ENCODE peak calls at places on chromosomes 3 and 15, in five cellular contexts. One of them, this sample, is unnamed.

GRCh38 chr3:47163023-47163989 is 607 bp downstream of the SETD2 start:
- DNase-seq in AG09319: no peak
- DNase-seq in tibial nerve: peak; percentile 14
- DNase-seq in left ventricle myocardium inferior: peak; percentile 48
- DNase-seq in choroid plexus epithelial cell: peak; percentile 41
- DNase-seq in this sample: peak; percentile 54

GRCh38 chr15:39429898-39430357 is 151.0 kb upstream of the THBS1 start:
- DNase-seq in AG09319: peak; percentile 76
- DNase-seq in left ventricle myocardium inferior: no peak
- DNase-seq in tibial nerve: no peak
- DNase-seq in choroid plexus epithelial cell: peak; percentile 95
- DNase-seq in this sample: no peak

GRCh38 chr3:29353807-29354206 is 72.9 kb downstream of the RBMS3 start:
- DNase-seq in left ventricle myocardium inferior: no peak
- DNase-seq in tibial nerve: no peak
- DNase-seq in choroid plexus epithelial cell: peak; percentile 37
- DNase-seq in AG09319: no peak
- DNase-seq in this sample: no peak

GRCh38 chr15:33398555-33398954 is 87.8 kb downstream of the RYR3 start:
- DNase-seq in left ventricle myocardium inferior: no peak
- DNase-seq in AG09319: no peak
- DNase-seq in choroid plexus epithelial cell: no peak
- DNase-seq in tibial nerve: no peak
- DNase-seq in this sample: no peak

GRCh38 chr15:31272558-31273257 is 53.9 kb upstream of the KLF13 start:
- DNase-seq in left ventricle myocardium inferior: no peak
- DNase-seq in tibial nerve: no peak
- DNase-seq in choroid plexus epithelial cell: no peak
- DNase-seq in AG09319: no peak
- DNase-seq in this sample: no peak

GRCh38 chr15:63362196-63362595 is 19.4 kb downstream of the CA12 start:
- DNase-seq in choroid plexus epithelial cell: peak; percentile 46
- DNase-seq in left ventricle myocardium inferior: peak; percentile 63
- DNase-seq in tibial nerve: no peak
- DNase-seq in AG09319: no peak
- DNase-seq in this sample: no peak

GRCh38 chr15:95394186-95395067 is 936.1 kb upstream of the NR2F2 start:
- DNase-seq in left ventricle myocardium inferior: no peak
- DNase-seq in AG09319: no peak
- DNase-seq in choroid plexus epithelial cell: peak; percentile 81
- DNase-seq in tibial nerve: no peak
- DNase-seq in this sample: no peak

GRCh38 chr3:15345051-15345607 is 12.7 kb upstream of the SH3BP5 start:
- DNase-seq in left ventricle myocardium inferior: no peak
- DNase-seq in AG09319: no peak
- DNase-seq in tibial nerve: no peak
- DNase-seq in choroid plexus epithelial cell: no peak
- DNase-seq in this sample: peak; percentile 46

GRCh38 chr3:58000306-58000705 is 7.9 kb upstream of the FLNB start:
- DNase-seq in left ventricle myocardium inferior: no peak
- DNase-seq in choroid plexus epithelial cell: no peak
- DNase-seq in AG09319: no peak
- DNase-seq in tibial nerve: no peak
- DNase-seq in this sample: no peak

GRCh38 chr3:178507507-178508442 is 28.5 kb upstream of the KCNMB2 start:
- DNase-seq in left ventricle myocardium inferior: peak; percentile 29
- DNase-seq in AG09319: no peak
- DNase-seq in tibial nerve: no peak
- DNase-seq in choroid plexus epithelial cell: no peak
- DNase-seq in this sample: no peak

GRCh38 chr3:122992628-122993570 is 34.7 kb downstream of the SEMA5B start:
- DNase-seq in left ventricle myocardium inferior: no peak
- DNase-seq in tibial nerve: no peak
- DNase-seq in AG09319: no peak
- DNase-seq in choroid plexus epithelial cell: no peak
- DNase-seq in this sample: no peak

GRCh38 chr15:101323793-101324505 is 28.9 kb upstream of the SNRPA1 start:
- DNase-seq in tibial nerve: no peak
- DNase-seq in AG09319: no peak
- DNase-seq in choroid plexus epithelial cell: no peak
- DNase-seq in left ventricle myocardium inferior: no peak
- DNase-seq in this sample: no peak

GRCh38 chr3:155946178-155946577 is 75.7 kb downstream of the GMPS start:
- DNase-seq in left ventricle myocardium inferior: no peak
- DNase-seq in tibial nerve: no peak
- DNase-seq in AG09319: peak; percentile 59
- DNase-seq in choroid plexus epithelial cell: peak; percentile 95
- DNase-seq in this sample: no peak

GRCh38 chr3:127217594-127218456 is 24.9 kb downstream of the PRR23E start:
- DNase-seq in tibial nerve: no peak
- DNase-seq in choroid plexus epithelial cell: no peak
- DNase-seq in left ventricle myocardium inferior: no peak
- DNase-seq in AG09319: peak; percentile 12
- DNase-seq in this sample: no peak

GRCh38 chr3:123026551-123027291 is 842 bp downstream of the SEMA5B start:
- DNase-seq in choroid plexus epithelial cell: no peak
- DNase-seq in AG09319: no peak
- DNase-seq in left ventricle myocardium inferior: peak; percentile 39
- DNase-seq in tibial nerve: no peak
- DNase-seq in this sample: peak; percentile 57

GRCh38 chr3:58487140-58487886 is 4.6 kb upstream of the KCTD6 start:
- DNase-seq in left ventricle myocardium inferior: peak; percentile 27
- DNase-seq in tibial nerve: no peak
- DNase-seq in AG09319: no peak
- DNase-seq in choroid plexus epithelial cell: peak; percentile 55
- DNase-seq in this sample: no peak

GRCh38 chr3:53795176-53795575 is 51.0 kb downstream of the CHDH start:
- DNase-seq in AG09319: no peak
- DNase-seq in choroid plexus epithelial cell: no peak
- DNase-seq in tibial nerve: no peak
- DNase-seq in left ventricle myocardium inferior: no peak
- DNase-seq in this sample: no peak

GRCh38 chr3:126107203-126107939 is 23.4 kb upstream of the SLC41A3 start:
- DNase-seq in choroid plexus epithelial cell: no peak
- DNase-seq in AG09319: no peak
- DNase-seq in tibial nerve: no peak
- DNase-seq in left ventricle myocardium inferior: no peak
- DNase-seq in this sample: no peak

GRCh38 chr15:98651581-98652220 is 3.4 kb downstream of the IGF1R start:
- DNase-seq in tibial nerve: no peak
- DNase-seq in choroid plexus epithelial cell: peak; percentile 51
- DNase-seq in AG09319: no peak
- DNase-seq in left ventricle myocardium inferior: no peak
- DNase-seq in this sample: no peak

GRCh38 chr15:80695099-80695910 is at the start of gene ABHD17C:
- DNase-seq in AG09319: peak; percentile 20
- DNase-seq in left ventricle myocardium inferior: peak; percentile 67
- DNase-seq in choroid plexus epithelial cell: peak; percentile 64
- DNase-seq in tibial nerve: peak; percentile 31
- DNase-seq in this sample: peak; percentile 67

GRCh38 chr3:57637391-57637790 is 40.2 kb upstream of the ARF4 start:
- DNase-seq in choroid plexus epithelial cell: peak; percentile 82
- DNase-seq in tibial nerve: no peak
- DNase-seq in AG09319: peak; percentile 24
- DNase-seq in left ventricle myocardium inferior: no peak
- DNase-seq in this sample: no peak

GRCh38 chr3:111917300-111917699 is 58.2 kb downstream of the PHLDB2 start:
- DNase-seq in left ventricle myocardium inferior: no peak
- DNase-seq in tibial nerve: no peak
- DNase-seq in AG09319: no peak
- DNase-seq in choroid plexus epithelial cell: peak; percentile 45
- DNase-seq in this sample: no peak

GRCh38 chr3:45041666-45042065 is 15.6 kb downstream of the CLEC3B start:
- DNase-seq in left ventricle myocardium inferior: no peak
- DNase-seq in AG09319: no peak
- DNase-seq in tibial nerve: no peak
- DNase-seq in choroid plexus epithelial cell: no peak
- DNase-seq in this sample: no peak

GRCh38 chr15:58840048-58840447 is 68.9 kb downstream of the MINDY2 start:
- DNase-seq in tibial nerve: no peak
- DNase-seq in choroid plexus epithelial cell: peak; percentile 44
- DNase-seq in AG09319: peak; percentile 82
- DNase-seq in left ventricle myocardium inferior: no peak
- DNase-seq in this sample: no peak

GRCh38 chr3:194082596-194083220 is 53.2 kb upstream of the HES1 start:
- DNase-seq in tibial nerve: no peak
- DNase-seq in left ventricle myocardium inferior: peak; percentile 62
- DNase-seq in choroid plexus epithelial cell: peak; percentile 48
- DNase-seq in AG09319: no peak
- DNase-seq in this sample: no peak

GRCh38 chr3:130906374-130906995 is 12.6 kb downstream of the ATP2C1 start:
- DNase-seq in AG09319: no peak
- DNase-seq in tibial nerve: no peak
- DNase-seq in choroid plexus epithelial cell: peak; percentile 54
- DNase-seq in left ventricle myocardium inferior: no peak
- DNase-seq in this sample: no peak

GRCh38 chr15:65085207-65085753 is 8.7 kb downstream of the KBTBD13 start:
- DNase-seq in tibial nerve: no peak
- DNase-seq in AG09319: no peak
- DNase-seq in choroid plexus epithelial cell: no peak
- DNase-seq in left ventricle myocardium inferior: no peak
- DNase-seq in this sample: no peak

GRCh38 chr3:195227871-195228270 is 43.1 kb downstream of the XXYLT1 start:
- DNase-seq in tibial nerve: no peak
- DNase-seq in AG09319: no peak
- DNase-seq in left ventricle myocardium inferior: no peak
- DNase-seq in choroid plexus epithelial cell: no peak
- DNase-seq in this sample: no peak

GRCh38 chr3:125028657-125029056 is 27.1 kb downstream of the HEG1 start:
- DNase-seq in AG09319: no peak
- DNase-seq in tibial nerve: no peak
- DNase-seq in choroid plexus epithelial cell: no peak
- DNase-seq in left ventricle myocardium inferior: no peak
- DNase-seq in this sample: no peak

GRCh38 chr3:46902188-46902631 is 24.7 kb downstream of the PTH1R start:
- DNase-seq in tibial nerve: no peak
- DNase-seq in AG09319: no peak
- DNase-seq in left ventricle myocardium inferior: no peak
- DNase-seq in choroid plexus epithelial cell: no peak
- DNase-seq in this sample: no peak

GRCh38 chr3:127730666-127731294 is 58.0 kb downstream of the ABTB1 start:
- DNase-seq in tibial nerve: no peak
- DNase-seq in left ventricle myocardium inferior: no peak
- DNase-seq in choroid plexus epithelial cell: no peak
- DNase-seq in AG09319: no peak
- DNase-seq in this sample: peak; percentile 4

GRCh38 chr3:60756231-60756630 is 495.0 kb downstream of the FHIT start:
- DNase-seq in tibial nerve: no peak
- DNase-seq in choroid plexus epithelial cell: no peak
- DNase-seq in AG09319: no peak
- DNase-seq in left ventricle myocardium inferior: no peak
- DNase-seq in this sample: no peak

GRCh38 chr3:69294014-69294771 is 91.7 kb downstream of the FRMD4B start:
- DNase-seq in left ventricle myocardium inferior: no peak
- DNase-seq in tibial nerve: no peak
- DNase-seq in choroid plexus epithelial cell: peak; percentile 70
- DNase-seq in AG09319: no peak
- DNase-seq in this sample: no peak

GRCh38 chr3:166274342-166274741 is 437.1 kb upstream of the BCHE start:
- DNase-seq in AG09319: no peak
- DNase-seq in choroid plexus epithelial cell: no peak
- DNase-seq in left ventricle myocardium inferior: no peak
- DNase-seq in tibial nerve: no peak
- DNase-seq in this sample: no peak

GRCh38 chr15:51801391-51801835 is 28.0 kb upstream of the TMOD3 start:
- DNase-seq in choroid plexus epithelial cell: peak; percentile 65
- DNase-seq in tibial nerve: no peak
- DNase-seq in left ventricle myocardium inferior: peak; percentile 38
- DNase-seq in AG09319: no peak
- DNase-seq in this sample: peak; percentile 75
- TF ChIP-seq CTCF in choroid plexus epithelial cell: peak; percentile 88
- TF ChIP-seq CTCF in tibial nerve: peak; percentile 14
- TF ChIP-seq CTCF in left ventricle myocardium inferior: peak; percentile 75
- TF ChIP-seq CTCF in AG09319: peak; percentile 51
- TF ChIP-seq CTCF in this sample: peak; percentile 37

GRCh38 chr3:170780471-170780870 is 89.5 kb downstream of the RPL22L1 start:
- DNase-seq in choroid plexus epithelial cell: no peak
- DNase-seq in tibial nerve: no peak
- DNase-seq in left ventricle myocardium inferior: no peak
- DNase-seq in AG09319: no peak
- DNase-seq in this sample: no peak

GRCh38 chr3:170776887-170777551 is 93.0 kb downstream of the RPL22L1 start:
- DNase-seq in choroid plexus epithelial cell: no peak
- DNase-seq in left ventricle myocardium inferior: no peak
- DNase-seq in AG09319: no peak
- DNase-seq in tibial nerve: no peak
- DNase-seq in this sample: no peak

GRCh38 chr3:170778240-170779217 is 91.5 kb downstream of the RPL22L1 start:
- DNase-seq in left ventricle myocardium inferior: no peak
- DNase-seq in tibial nerve: no peak
- DNase-seq in choroid plexus epithelial cell: no peak
- DNase-seq in AG09319: no peak
- DNase-seq in this sample: no peak

GRCh38 chr3:170784406-170784805 is 85.6 kb downstream of the RPL22L1 start:
- DNase-seq in left ventricle myocardium inferior: no peak
- DNase-seq in AG09319: no peak
- DNase-seq in tibial nerve: no peak
- DNase-seq in choroid plexus epithelial cell: no peak
- DNase-seq in this sample: no peak

GRCh38 chr3:170780955-170781354 is 89.0 kb downstream of the RPL22L1 start:
- DNase-seq in choroid plexus epithelial cell: peak; percentile 63
- DNase-seq in tibial nerve: no peak
- DNase-seq in left ventricle myocardium inferior: no peak
- DNase-seq in AG09319: no peak
- DNase-seq in this sample: no peak
- TF ChIP-seq CTCF in choroid plexus epithelial cell: no peak
- TF ChIP-seq CTCF in tibial nerve: no peak
- TF ChIP-seq CTCF in left ventricle myocardium inferior: no peak
- TF ChIP-seq CTCF in AG09319: no peak
- TF ChIP-seq CTCF in this sample: no peak

DNA sequence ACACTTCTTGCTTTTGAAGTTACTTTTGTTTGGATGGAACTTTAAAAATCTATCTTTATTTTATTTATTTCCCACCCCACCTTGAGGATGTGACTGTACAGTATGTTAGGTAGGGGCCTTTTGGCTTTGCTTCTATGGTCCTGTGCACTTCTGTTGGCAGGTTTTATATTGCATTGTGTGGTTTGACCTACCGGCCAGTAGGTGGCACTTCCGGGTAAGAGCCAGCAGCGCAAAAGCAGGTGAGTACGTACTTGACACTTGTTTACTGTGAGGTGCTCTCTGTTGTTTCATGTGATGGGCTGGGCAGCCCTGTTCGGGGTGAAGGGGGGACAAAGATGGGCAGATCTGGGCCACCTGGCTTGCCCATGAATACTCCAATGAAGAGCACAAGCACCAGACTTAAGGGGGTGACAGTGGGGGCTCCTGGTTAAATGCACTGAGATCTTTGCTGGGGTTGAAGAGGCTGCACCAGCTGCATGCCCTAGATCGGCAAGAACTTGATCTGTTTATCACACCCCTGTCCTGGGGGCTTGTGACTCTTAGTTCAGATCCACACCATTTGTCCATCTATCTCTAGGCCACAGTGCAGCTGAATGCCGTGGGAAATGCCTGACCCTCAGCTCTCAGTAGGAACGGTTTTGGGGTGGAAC is 131.6 kb downstream of the NLGN1 start:
- DNase-seq in choroid plexus epithelial cell: peak; percentile 6
- DNase-seq in AG09319: no peak
- DNase-seq in tibial nerve: no peak
- DNase-seq in left ventricle myocardium inferior: no peak
- DNase-seq in this sample: no peak
- TF ChIP-seq CTCF in choroid plexus epithelial cell: peak; percentile 35
- TF ChIP-seq CTCF in AG09319: peak; percentile 29
- TF ChIP-seq CTCF in tibial nerve: no peak
- TF ChIP-seq CTCF in left ventricle myocardium inferior: no peak
- TF ChIP-seq CTCF in this sample: peak; percentile 51

GRCh38 chr3:10707089-10707983 is 108.7 kb upstream of the SLC6A11 start:
- DNase-seq in left ventricle myocardium inferior: no peak
- DNase-seq in AG09319: no peak
- DNase-seq in tibial nerve: no peak
- DNase-seq in choroid plexus epithelial cell: no peak
- DNase-seq in this sample: peak; percentile 57
- TF ChIP-seq CTCF in left ventricle myocardium inferior: no peak
- TF ChIP-seq CTCF in AG09319: no peak
- TF ChIP-seq CTCF in tibial nerve: no peak
- TF ChIP-seq CTCF in choroid plexus epithelial cell: no peak
- TF ChIP-seq CTCF in this sample: peak; percentile 69